ENCODE peak calls at places on chromosomes 12 and 14, in seven cellular contexts. P is ovary; W is WTC11; S is activated CD8-positive, alpha-beta T cell treated with anti-CD3 and anti-CD28 coated beads for 36 hours; E is upper lobe of right lung; Y is cardiac fibroblast; I is AG10803. N is an unnamed sample.

GRCh38 chr12:46858368-46858767 is 32.6 kb upstream of the SLC38A4 start:
- DNase-seq in P (no peak), W (no peak), S (no peak), E (no peak), Y (no peak), I (no peak), N (no peak)

GRCh38 chr14:99034711-99035171 is 237.3 kb downstream of the BCL11B start:
- DNase-seq in P (no peak), W (peak), S (no peak), E (no peak), Y (no peak), I (no peak), N (no peak)

GRCh38 chr14:59870277-59871165 is at the start of gene RTN1:
- DNase-seq in P (no peak), W (peak), S (peak), E (peak), Y (peak), I (peak), N (peak)

GRCh38 chr12:39467432-39467870 is 24.5 kb upstream of the KIF21A start:
- DNase-seq in P (no peak), W (no peak), S (peak), E (no peak), Y (peak), I (no peak), N (peak)

GRCh38 chr12:5096241-5096880 is 52.7 kb downstream of the KCNA5 start:
- DNase-seq in P (no peak), W (no peak), S (no peak), E (no peak), Y (peak), I (peak), N (no peak)

GRCh38 chr12:103583008-103583407 is 4.1 kb upstream of the STAB2 start:
- DNase-seq in P (no peak), W (no peak), S (no peak), E (no peak), Y (no peak), I (no peak), N (no peak)

GRCh38 chr12:99769581-99769980 is 122.0 kb downstream of the GARIN6 start:
- DNase-seq in P (no peak), W (no peak), S (no peak), E (no peak), Y (no peak), I (no peak), N (no peak)

GRCh38 chr12:25694072-25694471 is 141.0 kb upstream of the LMNTD1 start:
- DNase-seq in P (no peak), W (no peak), S (no peak), E (no peak), Y (peak), I (peak), N (no peak)

GRCh38 chr14:55126089-55126488 is 3.0 kb upstream of the LGALS3 start:
- DNase-seq in P (no peak), W (no peak), S (no peak), E (no peak), Y (peak), I (no peak), N (no peak)

GRCh38 chr12:97713972-97714588 is 251.5 kb downstream of the RMST start:
- DNase-seq in P (no peak), W (no peak), S (no peak), E (no peak), Y (no peak), I (no peak), N (no peak)

GRCh38 chr12:128091101-128091795 is 175.7 kb upstream of the TMEM132C start:
- DNase-seq in P (no peak), W (no peak), S (no peak), E (no peak), Y (no peak), I (no peak), N (no peak)

GRCh38 chr14:103889313-103890051 is 38.8 kb upstream of the TDRD9 start:
- DNase-seq in P (no peak), W (no peak), S (no peak), E (peak), Y (peak), I (peak), N (no peak)

GRCh38 chr12:132014092-132014914 is 64.6 kb downstream of the EP400 start:
- DNase-seq in P (no peak), W (no peak), S (no peak), E (peak), Y (no peak), I (no peak), N (no peak)

GRCh38 chr12:74620932-74621331 is 83.3 kb downstream of the ATXN7L3B start:
- DNase-seq in P (no peak), W (no peak), S (no peak), E (no peak), Y (no peak), I (no peak), N (no peak)

GRCh38 chr12:46383654-46384450 is 11.3 kb upstream of the SLC38A2 start:
- DNase-seq in P (peak), W (no peak), S (peak), E (peak), Y (peak), I (peak), N (peak)

GRCh38 chr14:61530896-61531295 is 164.4 kb upstream of the HIF1A start:
- DNase-seq in P (no peak), W (no peak), S (no peak), E (no peak), Y (no peak), I (no peak), N (no peak)

GRCh38 chr12:32706337-32707024 is 27.4 kb downstream of the DNM1L start:
- DNase-seq in P (no peak), W (no peak), S (no peak), E (no peak), Y (no peak), I (no peak), N (no peak)

GRCh38 chr14:36583242-36584166 is 1.1 kb upstream of the NKX2-8 start:
- DNase-seq in P (no peak), W (peak), S (no peak), E (no peak), Y (no peak), I (no peak), N (peak)

GRCh38 chr14:85453401-85453800 is 76.5 kb upstream of the FLRT2 start:
- DNase-seq in P (no peak), W (no peak), S (no peak), E (no peak), Y (no peak), I (no peak), N (no peak)
- TF ChIP-seq CTCF in P (no peak), W (no peak), S (no peak), E (no peak), Y (no peak), I (no peak), N (no peak)

GRCh38 chr12:48010366-48010970 is 6.2 kb upstream of the COL2A1 start:
- DNase-seq in P (no peak), W (no peak), S (no peak), E (no peak), Y (no peak), I (no peak), N (no peak)
- TF ChIP-seq CTCF in P (no peak), W (no peak), S (no peak), E (no peak), Y (no peak), I (no peak), N (no peak)

GRCh38 chr12:76085159-76085868 is 829 bp upstream of the NAP1L1 start:
- DNase-seq in P (no peak), W (no peak), S (peak), E (no peak), Y (peak), I (no peak), N (peak)
- TF ChIP-seq CTCF in P (no peak), W (no peak), S (peak), E (no peak), Y (peak), I (peak), N (peak)

DNA sequence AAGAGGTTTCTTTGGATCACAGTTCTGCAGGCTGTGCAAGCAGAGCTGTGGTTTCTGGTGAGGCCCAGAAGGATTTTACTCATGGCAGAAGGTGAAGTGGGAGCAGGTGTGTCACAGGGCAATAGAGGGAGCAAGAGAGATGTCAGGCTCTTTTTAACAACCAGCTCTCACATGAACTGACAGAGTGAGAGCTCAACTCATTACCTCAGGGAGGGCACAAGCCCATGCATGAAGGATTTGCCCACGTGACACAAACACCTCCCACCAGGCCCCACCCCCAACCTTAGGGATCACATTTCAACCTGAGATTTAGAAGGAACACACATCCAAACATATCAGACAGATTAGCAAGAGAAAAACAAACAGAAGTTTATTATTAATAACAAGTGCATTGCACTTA is 470.4 kb downstream of the GALC start:
- DNase-seq in P (no peak), W (peak), S (no peak), E (no peak), Y (no peak), I (no peak), N (no peak)
- TF ChIP-seq CTCF in P (no peak), W (no peak), S (no peak), E (no peak), Y (no peak), I (no peak), N (no peak)

DNA sequence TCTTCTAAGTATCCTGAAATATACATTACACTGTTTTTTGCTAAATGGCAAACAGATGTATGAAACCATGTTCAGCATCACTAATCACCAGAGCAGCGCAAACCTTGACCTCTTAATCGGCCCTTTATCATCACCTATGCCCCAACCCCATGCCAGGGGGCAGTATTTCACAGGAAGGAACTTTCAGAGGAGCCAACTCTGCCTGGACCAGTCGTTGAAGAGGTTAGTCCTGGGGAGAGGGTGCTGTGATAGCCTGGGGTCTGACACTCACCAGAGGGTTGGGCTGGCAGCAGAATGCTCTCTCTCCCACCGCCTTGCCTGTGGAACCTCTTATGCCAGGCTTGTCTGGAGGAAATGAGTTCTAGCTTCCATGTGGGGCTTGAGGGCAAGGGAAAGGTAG is 411.7 kb downstream of the TMEM117 start:
- DNase-seq in P (no peak), W (peak), S (peak), E (no peak), Y (no peak), I (no peak), N (no peak)
- TF ChIP-seq CTCF in P (no peak), W (peak), S (no peak), E (no peak), Y (no peak), I (no peak), N (no peak)